ENCODE peak calls at places on chromosomes 1 and 21, in ten cellular contexts. One of them, this sample, is unnamed.

GRCh38 chr1:36847761-36848160 is 186.6 kb downstream of the GRIK3 start:
- DNase-seq in hepatocyte: no peak
- DNase-seq in effector memory CD4-positive, alpha-beta T cell: no peak
- DNase-seq in neural progenitor cell: peak; percentile 32
- DNase-seq in lower lobe of right lung: no peak
- DNase-seq in heart left ventricle: no peak
- DNase-seq in tibial artery: no peak
- DNase-seq in K562: no peak
- DNase-seq in OCI-LY7: no peak
- DNase-seq in brain microvascular endothelial cell: no peak
- DNase-seq in this sample: no peak

GRCh38 chr1:55320891-55321290 is 105.7 kb upstream of the USP24 start:
- DNase-seq in hepatocyte: no peak
- DNase-seq in effector memory CD4-positive, alpha-beta T cell: no peak
- DNase-seq in neural progenitor cell: no peak
- DNase-seq in lower lobe of right lung: no peak
- DNase-seq in heart left ventricle: no peak
- DNase-seq in tibial artery: no peak
- DNase-seq in K562: no peak
- DNase-seq in OCI-LY7: no peak
- DNase-seq in brain microvascular endothelial cell: no peak
- DNase-seq in this sample: no peak

GRCh38 chr1:203563291-203563690 is 63.3 kb upstream of the ATP2B4 start:
- DNase-seq in hepatocyte: no peak
- DNase-seq in effector memory CD4-positive, alpha-beta T cell: no peak
- DNase-seq in neural progenitor cell: no peak
- DNase-seq in lower lobe of right lung: no peak
- DNase-seq in heart left ventricle: no peak
- DNase-seq in tibial artery: no peak
- DNase-seq in K562: no peak
- DNase-seq in OCI-LY7: no peak
- DNase-seq in brain microvascular endothelial cell: no peak
- DNase-seq in this sample: no peak

GRCh38 chr1:62198069-62198780 is 3.6 kb downstream of the L1TD1 start:
- DNase-seq in hepatocyte: no peak
- DNase-seq in effector memory CD4-positive, alpha-beta T cell: no peak
- DNase-seq in neural progenitor cell: peak; percentile 4
- DNase-seq in lower lobe of right lung: no peak
- DNase-seq in heart left ventricle: no peak
- DNase-seq in tibial artery: no peak
- DNase-seq in K562: no peak
- DNase-seq in OCI-LY7: no peak
- DNase-seq in brain microvascular endothelial cell: no peak
- DNase-seq in this sample: no peak

GRCh38 chr1:43435146-43436145 is 18.3 kb downstream of the HYI start:
- DNase-seq in hepatocyte: no peak
- DNase-seq in effector memory CD4-positive, alpha-beta T cell: no peak
- DNase-seq in neural progenitor cell: peak; percentile 46
- DNase-seq in lower lobe of right lung: no peak
- DNase-seq in heart left ventricle: peak; percentile 27
- DNase-seq in tibial artery: peak; percentile 74
- DNase-seq in K562: no peak
- DNase-seq in OCI-LY7: no peak
- DNase-seq in brain microvascular endothelial cell: peak; percentile 19
- DNase-seq in this sample: no peak

GRCh38 chr21:26438976-26439375 is 134.1 kb downstream of the CYYR1 start:
- DNase-seq in hepatocyte: no peak
- DNase-seq in effector memory CD4-positive, alpha-beta T cell: no peak
- DNase-seq in neural progenitor cell: no peak
- DNase-seq in lower lobe of right lung: no peak
- DNase-seq in heart left ventricle: no peak
- DNase-seq in tibial artery: no peak
- DNase-seq in K562: no peak
- DNase-seq in OCI-LY7: no peak
- DNase-seq in brain microvascular endothelial cell: no peak
- DNase-seq in this sample: no peak

GRCh38 chr1:58785424-58786058 is 1.7 kb upstream of the JUN start:
- DNase-seq in hepatocyte: peak; percentile 83
- DNase-seq in effector memory CD4-positive, alpha-beta T cell: peak; percentile 21
- DNase-seq in neural progenitor cell: peak; percentile 30
- DNase-seq in lower lobe of right lung: peak; percentile 80
- DNase-seq in heart left ventricle: peak; percentile 69
- DNase-seq in tibial artery: peak; percentile 75
- DNase-seq in K562: peak; percentile 10
- DNase-seq in OCI-LY7: peak; percentile 20
- DNase-seq in brain microvascular endothelial cell: no peak
- DNase-seq in this sample: peak; percentile 58

GRCh38 chr1:95309031-95309459 is 75.0 kb downstream of the RWDD3 start:
- DNase-seq in hepatocyte: peak; percentile 68
- DNase-seq in effector memory CD4-positive, alpha-beta T cell: no peak
- DNase-seq in neural progenitor cell: peak; percentile 80
- DNase-seq in lower lobe of right lung: no peak
- DNase-seq in heart left ventricle: no peak
- DNase-seq in tibial artery: no peak
- DNase-seq in K562: peak; percentile 44
- DNase-seq in OCI-LY7: peak; percentile 4
- DNase-seq in brain microvascular endothelial cell: peak; percentile 14
- DNase-seq in this sample: no peak

GRCh38 chr1:54304518-54304917 is 101.7 kb downstream of the SSBP3 start:
- DNase-seq in hepatocyte: no peak
- DNase-seq in effector memory CD4-positive, alpha-beta T cell: no peak
- DNase-seq in neural progenitor cell: no peak
- DNase-seq in lower lobe of right lung: no peak
- DNase-seq in heart left ventricle: peak; percentile 17
- DNase-seq in tibial artery: no peak
- DNase-seq in K562: no peak
- DNase-seq in OCI-LY7: no peak
- DNase-seq in brain microvascular endothelial cell: no peak
- DNase-seq in this sample: no peak

GRCh38 chr21:40936151-40936550 is 89.2 kb upstream of the DSCAM start:
- DNase-seq in hepatocyte: no peak
- DNase-seq in effector memory CD4-positive, alpha-beta T cell: no peak
- DNase-seq in neural progenitor cell: no peak
- DNase-seq in lower lobe of right lung: no peak
- DNase-seq in heart left ventricle: no peak
- DNase-seq in tibial artery: no peak
- DNase-seq in K562: no peak
- DNase-seq in OCI-LY7: no peak
- DNase-seq in brain microvascular endothelial cell: no peak
- DNase-seq in this sample: no peak

GRCh38 chr21:46021978-46022544 is 40.5 kb downstream of the COL6A1 start:
- DNase-seq in hepatocyte: peak; percentile 21
- DNase-seq in effector memory CD4-positive, alpha-beta T cell: no peak
- DNase-seq in neural progenitor cell: no peak
- DNase-seq in lower lobe of right lung: no peak
- DNase-seq in heart left ventricle: peak; percentile 66
- DNase-seq in tibial artery: no peak
- DNase-seq in K562: no peak
- DNase-seq in OCI-LY7: no peak
- DNase-seq in brain microvascular endothelial cell: no peak
- DNase-seq in this sample: no peak

GRCh38 chr1:105793541-105794146 is 1262.8 kb upstream of the PRMT6 start:
- DNase-seq in hepatocyte: peak; percentile 71
- DNase-seq in effector memory CD4-positive, alpha-beta T cell: no peak
- DNase-seq in neural progenitor cell: peak; percentile 70
- DNase-seq in lower lobe of right lung: no peak
- DNase-seq in heart left ventricle: no peak
- DNase-seq in tibial artery: no peak
- DNase-seq in K562: peak; percentile 14
- DNase-seq in OCI-LY7: peak; percentile 37
- DNase-seq in brain microvascular endothelial cell: peak; percentile 39
- DNase-seq in this sample: no peak

GRCh38 chr1:159851386-159851785 is 11.1 kb downstream of the VSIG8 start:
- DNase-seq in hepatocyte: no peak
- DNase-seq in effector memory CD4-positive, alpha-beta T cell: no peak
- DNase-seq in neural progenitor cell: no peak
- DNase-seq in lower lobe of right lung: no peak
- DNase-seq in heart left ventricle: no peak
- DNase-seq in tibial artery: no peak
- DNase-seq in K562: no peak
- DNase-seq in OCI-LY7: peak; percentile 4
- DNase-seq in brain microvascular endothelial cell: no peak
- DNase-seq in this sample: no peak

GRCh38 chr1:212860713-212861581 is 2.9 kb downstream of the FLVCR1 start:
- DNase-seq in hepatocyte: peak; percentile 23
- DNase-seq in effector memory CD4-positive, alpha-beta T cell: no peak
- DNase-seq in neural progenitor cell: peak; percentile 39
- DNase-seq in lower lobe of right lung: no peak
- DNase-seq in heart left ventricle: no peak
- DNase-seq in tibial artery: no peak
- DNase-seq in K562: peak; percentile 58
- DNase-seq in OCI-LY7: no peak
- DNase-seq in brain microvascular endothelial cell: peak; percentile 22
- DNase-seq in this sample: no peak

GRCh38 chr1:235045921-235046601 is 82.6 kb downstream of the TOMM20 start:
- DNase-seq in hepatocyte: no peak
- DNase-seq in effector memory CD4-positive, alpha-beta T cell: no peak
- DNase-seq in neural progenitor cell: no peak
- DNase-seq in lower lobe of right lung: peak; percentile 20
- DNase-seq in heart left ventricle: no peak
- DNase-seq in tibial artery: no peak
- DNase-seq in K562: no peak
- DNase-seq in OCI-LY7: no peak
- DNase-seq in brain microvascular endothelial cell: no peak
- DNase-seq in this sample: no peak

GRCh38 chr1:241105118-241105517 is 251.9 kb downstream of the RGS7 start:
- DNase-seq in hepatocyte: no peak
- DNase-seq in effector memory CD4-positive, alpha-beta T cell: no peak
- DNase-seq in neural progenitor cell: no peak
- DNase-seq in lower lobe of right lung: no peak
- DNase-seq in heart left ventricle: no peak
- DNase-seq in tibial artery: no peak
- DNase-seq in K562: no peak
- DNase-seq in OCI-LY7: no peak
- DNase-seq in brain microvascular endothelial cell: no peak
- DNase-seq in this sample: no peak

GRCh38 chr1:229452956-229453801 is 19.3 kb upstream of the ACTA1 start:
- DNase-seq in hepatocyte: peak; percentile 38
- DNase-seq in effector memory CD4-positive, alpha-beta T cell: no peak
- DNase-seq in neural progenitor cell: peak; percentile 44
- DNase-seq in lower lobe of right lung: no peak
- DNase-seq in heart left ventricle: no peak
- DNase-seq in tibial artery: no peak
- DNase-seq in K562: no peak
- DNase-seq in OCI-LY7: peak; percentile 7
- DNase-seq in brain microvascular endothelial cell: no peak
- DNase-seq in this sample: no peak

GRCh38 chr21:32566990-32567389 is 18.3 kb downstream of the TCP10L start:
- DNase-seq in hepatocyte: no peak
- DNase-seq in effector memory CD4-positive, alpha-beta T cell: no peak
- DNase-seq in neural progenitor cell: no peak
- DNase-seq in lower lobe of right lung: no peak
- DNase-seq in heart left ventricle: no peak
- DNase-seq in tibial artery: no peak
- DNase-seq in K562: no peak
- DNase-seq in OCI-LY7: no peak
- DNase-seq in brain microvascular endothelial cell: no peak
- DNase-seq in this sample: no peak

GRCh38 chr1:93357242-93357641 is 11.5 kb downstream of the DR1 start:
- DNase-seq in hepatocyte: no peak
- DNase-seq in effector memory CD4-positive, alpha-beta T cell: no peak
- DNase-seq in neural progenitor cell: no peak
- DNase-seq in lower lobe of right lung: no peak
- DNase-seq in heart left ventricle: no peak
- DNase-seq in tibial artery: no peak
- DNase-seq in K562: no peak
- DNase-seq in OCI-LY7: no peak
- DNase-seq in brain microvascular endothelial cell: no peak
- DNase-seq in this sample: no peak

GRCh38 chr21:33644383-33645074 is 2.2 kb downstream of the ITSN1 start:
- DNase-seq in hepatocyte: peak; percentile 57
- DNase-seq in effector memory CD4-positive, alpha-beta T cell: no peak
- DNase-seq in neural progenitor cell: peak; percentile 30
- DNase-seq in lower lobe of right lung: no peak
- DNase-seq in heart left ventricle: no peak
- DNase-seq in tibial artery: no peak
- DNase-seq in K562: no peak
- DNase-seq in OCI-LY7: no peak
- DNase-seq in brain microvascular endothelial cell: peak; percentile 47
- DNase-seq in this sample: no peak
- H3K27ac ChIP-seq in hepatocyte: peak overlapping the region; percentile 82
- H3K27ac ChIP-seq in effector memory CD4-positive, alpha-beta T cell: no peak overlapping the region
- H3K27ac ChIP-seq in neural progenitor cell: peak overlapping the region; percentile 22
- H3K27ac ChIP-seq in lower lobe of right lung: peak overlapping the region; percentile 93
- H3K27ac ChIP-seq in heart left ventricle: peak overlapping the region; percentile 86
- H3K27ac ChIP-seq in tibial artery: peak overlapping the region; percentile 90
- H3K27ac ChIP-seq in K562: no peak overlapping the region
- H3K27ac ChIP-seq in OCI-LY7: no peak overlapping the region
- H3K27ac ChIP-seq in brain microvascular endothelial cell: peak overlapping the region; percentile 47
- H3K27ac ChIP-seq in this sample: no peak overlapping the region

GRCh38 chr1:185421485-185422100 is 104.5 kb upstream of the IVNS1ABP start:
- DNase-seq in hepatocyte: no peak
- DNase-seq in effector memory CD4-positive, alpha-beta T cell: no peak
- DNase-seq in neural progenitor cell: no peak
- DNase-seq in lower lobe of right lung: no peak
- DNase-seq in heart left ventricle: no peak
- DNase-seq in tibial artery: no peak
- DNase-seq in K562: no peak
- DNase-seq in OCI-LY7: no peak
- DNase-seq in brain microvascular endothelial cell: no peak
- DNase-seq in this sample: no peak
- H3K27ac ChIP-seq in hepatocyte: no peak overlapping the region
- H3K27ac ChIP-seq in effector memory CD4-positive, alpha-beta T cell: no peak overlapping the region
- H3K27ac ChIP-seq in neural progenitor cell: no peak overlapping the region
- H3K27ac ChIP-seq in lower lobe of right lung: no peak overlapping the region
- H3K27ac ChIP-seq in heart left ventricle: no peak overlapping the region
- H3K27ac ChIP-seq in tibial artery: no peak overlapping the region
- H3K27ac ChIP-seq in K562: no peak overlapping the region
- H3K27ac ChIP-seq in OCI-LY7: no peak overlapping the region
- H3K27ac ChIP-seq in brain microvascular endothelial cell: no peak overlapping the region
- H3K27ac ChIP-seq in this sample: no peak overlapping the region

DNA sequence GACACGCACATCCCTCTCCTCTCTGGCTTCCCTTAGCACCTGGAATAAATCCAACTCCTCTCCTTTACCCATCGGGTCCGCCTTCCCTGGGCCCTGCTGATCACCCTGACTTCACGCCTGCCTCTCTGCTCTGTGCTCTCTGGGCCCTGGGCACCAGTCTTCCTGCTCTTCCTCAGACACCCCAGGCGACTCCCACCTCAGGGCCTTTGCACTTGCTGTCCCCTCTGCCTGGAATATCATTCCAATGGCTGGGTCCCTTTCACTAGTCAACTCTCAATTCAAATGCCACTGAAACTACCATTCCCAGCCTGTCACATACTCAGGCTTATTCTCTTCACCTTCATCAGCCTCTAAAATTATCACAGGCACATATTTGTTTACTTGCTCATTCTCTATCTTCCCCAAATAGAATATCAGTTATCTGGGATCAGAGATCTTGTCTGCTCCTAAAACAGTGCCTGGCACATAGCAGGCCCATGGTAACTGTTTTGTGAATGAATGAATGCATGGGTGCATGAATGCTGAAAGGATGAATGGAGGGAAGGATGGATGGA is 27.2 kb upstream of the SELENON start:
- DNase-seq in hepatocyte: no peak
- DNase-seq in effector memory CD4-positive, alpha-beta T cell: no peak
- DNase-seq in neural progenitor cell: no peak
- DNase-seq in lower lobe of right lung: no peak
- DNase-seq in heart left ventricle: no peak
- DNase-seq in tibial artery: no peak
- DNase-seq in K562: no peak
- DNase-seq in OCI-LY7: no peak
- DNase-seq in brain microvascular endothelial cell: no peak
- DNase-seq in this sample: no peak
- H3K27ac ChIP-seq in hepatocyte: peak overlapping the region; percentile 80
- H3K27ac ChIP-seq in effector memory CD4-positive, alpha-beta T cell: no peak overlapping the region
- H3K27ac ChIP-seq in neural progenitor cell: no peak overlapping the region
- H3K27ac ChIP-seq in lower lobe of right lung: no peak overlapping the region
- H3K27ac ChIP-seq in heart left ventricle: no peak overlapping the region
- H3K27ac ChIP-seq in tibial artery: no peak overlapping the region
- H3K27ac ChIP-seq in K562: no peak overlapping the region
- H3K27ac ChIP-seq in OCI-LY7: no peak overlapping the region
- H3K27ac ChIP-seq in brain microvascular endothelial cell: no peak overlapping the region
- H3K27ac ChIP-seq in this sample: no peak overlapping the region

GRCh38 chr21:18443085-18443484 is 39.5 kb upstream of the TMPRSS15 start:
- DNase-seq in hepatocyte: no peak
- DNase-seq in effector memory CD4-positive, alpha-beta T cell: no peak
- DNase-seq in neural progenitor cell: peak; percentile 14
- DNase-seq in lower lobe of right lung: no peak
- DNase-seq in heart left ventricle: no peak
- DNase-seq in tibial artery: no peak
- DNase-seq in K562: no peak
- DNase-seq in OCI-LY7: peak; percentile 41
- DNase-seq in brain microvascular endothelial cell: no peak
- DNase-seq in this sample: no peak
- H3K27ac ChIP-seq in hepatocyte: no peak overlapping the region
- H3K27ac ChIP-seq in effector memory CD4-positive, alpha-beta T cell: no peak overlapping the region
- H3K27ac ChIP-seq in neural progenitor cell: no peak overlapping the region
- H3K27ac ChIP-seq in lower lobe of right lung: no peak overlapping the region
- H3K27ac ChIP-seq in heart left ventricle: no peak overlapping the region
- H3K27ac ChIP-seq in tibial artery: no peak overlapping the region
- H3K27ac ChIP-seq in K562: no peak overlapping the region
- H3K27ac ChIP-seq in OCI-LY7: peak overlapping the region; percentile 85
- H3K27ac ChIP-seq in brain microvascular endothelial cell: no peak overlapping the region
- H3K27ac ChIP-seq in this sample: no peak overlapping the region